ENCODE peak calls at places on chromosome X, in seven cellular contexts. Y, Z, U, V, A, L and F are unnamed samples.

GRCh38 chrX:53223068-53223693 is 1.8 kb downstream of the KDM5C start:
- DNase-seq in Y (peak; percentile 23), Z (no peak), U (no peak), V (no peak), A (peak; percentile 32), L (no peak), F (no peak)

GRCh38 chrX:16177260-16177659 is 10.0 kb downstream of the MAGEB17 start:
- DNase-seq in Y (no peak), Z (no peak), U (no peak), V (no peak), A (no peak), L (no peak), F (no peak)

GRCh38 chrX:143571521-143571920 is 54.2 kb upstream of the SPANXN3 start:
- DNase-seq in Y (no peak), Z (no peak), U (no peak), V (no peak), A (no peak), L (no peak), F (no peak)

GRCh38 chrX:107025538-107025937 is 25.5 kb upstream of the MORC4 start:
- DNase-seq in Y (no peak), Z (peak; percentile 2), U (peak; percentile 13), V (no peak), A (no peak), L (no peak), F (no peak)

GRCh38 chrX:29090811-29091210 is 503.6 kb downstream of the IL1RAPL1 start:
- DNase-seq in Y (no peak), Z (peak; percentile 4), U (peak; percentile 19), V (no peak), A (no peak), L (no peak), F (no peak)

GRCh38 chrX:124256209-124256608 is 76.3 kb upstream of the TEX13D start:
- DNase-seq in Y (no peak), Z (peak; percentile 72), U (peak; percentile 74), V (no peak), A (no peak), L (no peak), F (no peak)

GRCh38 chrX:28651186-28651585 is 63.9 kb downstream of the IL1RAPL1 start:
- DNase-seq in Y (no peak), Z (no peak), U (no peak), V (no peak), A (no peak), L (no peak), F (no peak)

GRCh38 chrX:38699116-38699515 is 102.1 kb upstream of the MID1IP1 start:
- DNase-seq in Y (no peak), Z (no peak), U (no peak), V (no peak), A (no peak), L (no peak), F (no peak)

GRCh38 chrX:16023790-16024734 is 99.3 kb upstream of the GRPR start:
- DNase-seq in Y (no peak), Z (peak; percentile 67), U (peak; percentile 71), V (no peak), A (no peak), L (no peak), F (no peak)

GRCh38 chrX:83469551-83469950 is 38.5 kb upstream of the POU3F4 start:
- DNase-seq in Y (peak; percentile 20), Z (peak; percentile 0), U (peak; percentile 16), V (peak; percentile 44), A (no peak), L (no peak), F (no peak)

GRCh38 chrX:40831750-40832149 is 96.4 kb upstream of the MED14 start:
- DNase-seq in Y (no peak), Z (no peak), U (no peak), V (no peak), A (no peak), L (no peak), F (no peak)

GRCh38 chrX:113892401-113892800 is 691.5 kb upstream of the HTR2C start:
- DNase-seq in Y (no peak), Z (no peak), U (peak; percentile 2), V (no peak), A (no peak), L (no peak), F (no peak)

GRCh38 chrX:146154191-146154590 is 336.6 kb downstream of the SLITRK2 start:
- DNase-seq in Y (no peak), Z (no peak), U (no peak), V (peak; percentile 49), A (no peak), L (no peak), F (no peak)

GRCh38 chrX:68175569-68175968 is 257.7 kb downstream of the OPHN1 start:
- DNase-seq in Y (no peak), Z (peak; percentile 18), U (peak; percentile 35), V (no peak), A (no peak), L (no peak), F (no peak)

GRCh38 chrX:105564536-105564935 is 257.8 kb upstream of the NRK start:
- DNase-seq in Y (no peak), Z (peak; percentile 89), U (peak; percentile 90), V (no peak), A (no peak), L (no peak), F (no peak)

GRCh38 chrX:641671-642435 is 11.3 kb downstream of the SHOX start:
- DNase-seq in Y (no peak), Z (no peak), U (no peak), V (no peak), A (no peak), L (no peak), F (no peak)

DNA sequence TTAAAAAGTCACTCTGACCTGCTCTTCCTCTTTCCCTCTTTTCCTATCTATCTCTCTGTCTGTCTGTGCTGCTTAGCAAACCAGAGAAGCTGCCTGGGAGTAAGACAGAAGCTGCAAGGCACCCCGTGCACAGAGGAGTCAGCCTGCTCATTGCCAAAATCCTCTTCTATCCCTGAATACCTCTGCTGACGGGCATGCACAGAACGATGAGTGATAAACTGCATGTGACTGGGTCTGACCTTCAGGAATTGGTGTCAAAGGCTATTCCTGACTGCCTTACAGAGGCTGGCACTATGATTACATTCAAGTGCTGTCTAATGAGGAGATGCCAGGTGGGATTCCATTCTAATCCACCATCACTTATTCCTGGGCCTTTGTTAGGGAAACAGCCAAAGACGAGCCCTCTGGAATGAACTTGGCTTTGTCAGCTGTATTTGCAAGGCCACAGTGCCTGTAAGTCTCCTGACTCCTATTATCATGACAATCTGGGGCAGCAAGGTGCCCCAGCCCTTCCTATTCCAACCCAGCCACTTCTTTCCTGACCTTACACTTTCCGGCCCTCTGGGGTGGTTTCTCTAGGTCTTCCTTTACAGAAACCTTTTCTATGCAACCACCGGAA is 45.4 kb upstream of the CTAG2 start:
- DNase-seq in Y (no peak), Z (no peak), U (no peak), V (no peak), A (no peak), L (no peak), F (no peak)
- H3K4me1 ChIP-seq in Y (no peaks in the 10 kb centered on the region), Z (no peaks in the 10 kb centered on the region), U (peaks cover 7% of the 10 kb centered on the region), V (no peaks in the 10 kb centered on the region), A (no peaks in the 10 kb centered on the region), L (no peaks in the 10 kb centered on the region), F (peaks cover 3% of the 10 kb centered on the region)

GRCh38 chrX:133269168-133269567 is 51.0 kb upstream of the TFDP3 start:
- DNase-seq in Y (no peak), Z (no peak), U (no peak), V (no peak), A (no peak), L (no peak), F (no peak)

GRCh38 chrX:133267621-133268020 is 49.5 kb upstream of the TFDP3 start:
- DNase-seq in Y (no peak), Z (no peak), U (no peak), V (no peak), A (no peak), L (no peak), F (no peak)

GRCh38 chrX:133265331-133265730 is 47.2 kb upstream of the TFDP3 start:
- DNase-seq in Y (no peak), Z (peak; percentile 34), U (peak; percentile 53), V (no peak), A (no peak), L (no peak), F (no peak)
- H3K4me3 ChIP-seq in Y (no peak overlapping the region), Z (no peak overlapping the region), U (no peak overlapping the region), V (no peak overlapping the region), A (no peak overlapping the region), L (no peak overlapping the region), F (no peak overlapping the region)

GRCh38 chrX:153969904-153970397 is 1.7 kb downstream of the HCFC1 start:
- DNase-seq in Y (no peak), Z (peak; percentile 18), U (peak; percentile 46), V (no peak), A (no peak), L (peak; percentile 78), F (no peak)

GRCh38 chrX:153969125-153969903 is 2.3 kb downstream of the HCFC1 start:
- DNase-seq in Y (no peak), Z (no peak), U (no peak), V (no peak), A (no peak), L (no peak), F (no peak)

GRCh38 chrX:153967536-153968214 is 3.9 kb downstream of the HCFC1 start:
- DNase-seq in Y (no peak), Z (no peak), U (no peak), V (no peak), A (no peak), L (no peak), F (no peak)

GRCh38 chrX:153968255-153968654 is 3.4 kb downstream of the HCFC1 start:
- DNase-seq in Y (no peak), Z (no peak), U (no peak), V (no peak), A (no peak), L (no peak), F (no peak)

GRCh38 chrX:153968754-153969124 is 2.9 kb downstream of the HCFC1 start:
- DNase-seq in Y (no peak), Z (no peak), U (peak; percentile 29), V (no peak), A (no peak), L (no peak), F (no peak)
- H3K4me1 ChIP-seq in Y (peaks cover 4% of the 10 kb centered on the region), Z (peaks cover 34% of the 10 kb centered on the region), U (peaks cover 17% of the 10 kb centered on the region), V (peaks cover 50% of the 10 kb centered on the region), A (peaks cover 24% of the 10 kb centered on the region), L (no peaks in the 10 kb centered on the region), F (peaks cover 20% of the 10 kb centered on the region)

GRCh38 chrX:56550667-56551066 is 12.8 kb upstream of the UBQLN2 start:
- DNase-seq in Y (no peak), Z (no peak), U (no peak), V (no peak), A (no peak), L (no peak), F (no peak)
- H3K4me3 ChIP-seq in Y (no peak overlapping the region), Z (no peak overlapping the region), U (no peak overlapping the region), V (no peak overlapping the region), A (no peak overlapping the region), L (no peak overlapping the region), F (no peak overlapping the region)

GRCh38 chrX:119778829-119779228 is 12.6 kb downstream of the RPL39 start:
- DNase-seq in Y (no peak), Z (no peak), U (no peak), V (no peak), A (no peak), L (no peak), F (no peak)

GRCh38 chrX:119784747-119785446 is 6.5 kb downstream of the RPL39 start:
- DNase-seq in Y (peak; percentile 37), Z (no peak), U (peak; percentile 11), V (peak; percentile 40), A (no peak), L (no peak), F (no peak)

GRCh38 chrX:119783026-119783425 is 8.4 kb downstream of the RPL39 start:
- DNase-seq in Y (no peak), Z (no peak), U (no peak), V (no peak), A (no peak), L (no peak), F (no peak)
- H3K4me1 ChIP-seq in Y (no peaks in the 10 kb centered on the region), Z (no peaks in the 10 kb centered on the region), U (no peaks in the 10 kb centered on the region), V (peaks cover 11% of the 10 kb centered on the region), A (no peaks in the 10 kb centered on the region), L (no peaks in the 10 kb centered on the region), F (peaks cover 4% of the 10 kb centered on the region)